ENCODE peak calls at places on chromosomes 4 and X, in four cellular contexts. O is EL, U is dermis blood vessel endothelial cell, N is coronary artery. P is an unnamed sample.

GRCh38 chr4:88706574-88706973 is 8.9 kb upstream of the NAP1L5 start:
- DNase-seq in O (peak; percentile 55), U (peak; percentile 77), N (no peak), P (peak; percentile 54)

GRCh38 chr4:125432078-125432477 is 117.3 kb downstream of the FAT4 start:
- DNase-seq in O (peak; percentile 13), U (peak; percentile 17), N (no peak), P (no peak)

GRCh38 chr4:155569471-155569870 is 97.2 kb upstream of the GUCY1A1 start:
- DNase-seq in O (no peak), U (no peak), N (no peak), P (no peak)

GRCh38 chrX:37349131-37350033 is at the start of gene PRRG1:
- DNase-seq in O (peak; percentile 75), U (peak; percentile 87), N (peak; percentile 79), P (peak; percentile 71)

GRCh38 chr4:151324124-151324448 is 1.3 kb downstream of the SH3D19 start:
- DNase-seq in O (no peak), U (no peak), N (no peak), P (no peak)

GRCh38 chr4:74900862-74901261 is 32.1 kb upstream of the PARM1 start:
- DNase-seq in O (no peak), U (no peak), N (no peak), P (no peak)

GRCh38 chrX:69083785-69084184 is 81.5 kb downstream of the PJA1 start:
- DNase-seq in O (no peak), U (no peak), N (no peak), P (no peak)

GRCh38 chrX:9611436-9612145 is 146.7 kb downstream of the TBL1X start:
- DNase-seq in O (peak; percentile 9), U (peak; percentile 34), N (no peak), P (no peak)

GRCh38 chr4:77376788-77377460 is 219.9 kb downstream of the CCNG2 start:
- DNase-seq in O (no peak), U (no peak), N (no peak), P (no peak)

GRCh38 chr4:151316645-151317044 is 8.8 kb downstream of the SH3D19 start:
- DNase-seq in O (no peak), U (no peak), N (no peak), P (no peak)

GRCh38 chrX:95218964-95219363 is 1465.7 kb upstream of the DIAPH2 start:
- DNase-seq in O (no peak), U (no peak), N (no peak), P (no peak)

GRCh38 chr4:184283659-184284335 is 66.1 kb upstream of the ENPP6 start:
- DNase-seq in O (no peak), U (peak; percentile 37), N (no peak), P (no peak)

GRCh38 chr4:2744576-2745270 is 11.4 kb downstream of the TNIP2 start:
- DNase-seq in O (no peak), U (no peak), N (no peak), P (no peak)

P was measured in COLO829.